ENCODE peak calls at places on chromosomes 4 and X, in nine cellular contexts. Z is pancreas, B is cardiac muscle cell, H is fibroblast of lung, Y is RWPE2, S is left lung, I is fibroblast of the aortic adventitia, C is ovary, T is neural progenitor cell. X is an unnamed sample.

GRCh38 chr4:64718091-64718490 is 308.8 kb upstream of the TECRL start:
- DNase-seq in Z (no peak), B (peak), H (no peak), Y (no peak), S (no peak), I (peak), C (no peak), T (peak), X (peak)

GRCh38 chr4:91330555-91331137 is 973.1 kb upstream of the GRID2 start:
- DNase-seq in Z (no peak), B (peak), H (no peak), Y (no peak), S (no peak), I (peak), C (no peak), T (no peak), X (peak)

GRCh38 chr4:7777017-7777710 is 162.5 kb downstream of the AFAP1 start:
- DNase-seq in Z (no peak), B (no peak), H (no peak), Y (peak), S (no peak), I (no peak), C (no peak), T (no peak), X (no peak)

GRCh38 chrX:13283968-13284914 is 35.6 kb downstream of the ATXN3L start:
- DNase-seq in Z (no peak), B (peak), H (no peak), Y (no peak), S (no peak), I (peak), C (no peak), T (peak), X (peak)

GRCh38 chr4:40311811-40312346 is 23.3 kb upstream of the CHRNA9 start:
- DNase-seq in Z (no peak), B (no peak), H (no peak), Y (no peak), S (no peak), I (no peak), C (no peak), T (no peak), X (no peak)

GRCh38 chrX:130030826-130031225 is 48.4 kb downstream of the BCORL1 start:
- DNase-seq in Z (no peak), B (no peak), H (no peak), Y (no peak), S (no peak), I (no peak), C (no peak), T (peak), X (no peak)

GRCh38 chrX:121106484-121107235 is 59.2 kb downstream of the GLUD2 start:
- DNase-seq in Z (no peak), B (no peak), H (no peak), Y (no peak), S (no peak), I (no peak), C (no peak), T (no peak), X (no peak)

GRCh38 chr4:102843938-102844337 is 16.6 kb upstream of the UBE2D3 start:
- DNase-seq in Z (no peak), B (no peak), H (no peak), Y (no peak), S (no peak), I (no peak), C (no peak), T (no peak), X (no peak)

GRCh38 chr4:87025614-87026041 is 90.8 kb downstream of the AFF1 start:
- DNase-seq in Z (no peak), B (no peak), H (no peak), Y (no peak), S (no peak), I (no peak), C (no peak), T (no peak), X (no peak)

GRCh38 chr4:118361192-118361591 is 8.4 kb upstream of the PRSS12 start:
- DNase-seq in Z (no peak), B (no peak), H (no peak), Y (no peak), S (no peak), I (no peak), C (no peak), T (no peak), X (no peak)

GRCh38 chr4:40484346-40484745 is 145.3 kb downstream of the RBM47 start:
- DNase-seq in Z (no peak), B (no peak), H (no peak), Y (no peak), S (no peak), I (no peak), C (no peak), T (no peak), X (no peak)

GRCh38 chr4:25807101-25807728 is 55.6 kb downstream of the SEL1L3 start:
- DNase-seq in Z (no peak), B (no peak), H (no peak), Y (no peak), S (no peak), I (no peak), C (no peak), T (no peak), X (no peak)

GRCh38 chr4:24105183-24106039 is 215.6 kb upstream of the PPARGC1A start:
- DNase-seq in Z (no peak), B (peak), H (peak), Y (no peak), S (no peak), I (peak), C (no peak), T (no peak), X (peak)

GRCh38 chr4:75892508-75892907 is 9.7 kb downstream of the PPEF2 start:
- DNase-seq in Z (no peak), B (no peak), H (no peak), Y (no peak), S (no peak), I (no peak), C (no peak), T (peak), X (no peak)

GRCh38 chr4:126223784-126224407 is 909.1 kb downstream of the FAT4 start:
- DNase-seq in Z (no peak), B (peak), H (peak), Y (no peak), S (no peak), I (peak), C (no peak), T (peak), X (peak)
- TF ChIP-seq CTCF in Z (peak), B (peak), H (peak), Y (peak), S (peak), I (peak), C (no peak), T (peak), X (peak)

DNA sequence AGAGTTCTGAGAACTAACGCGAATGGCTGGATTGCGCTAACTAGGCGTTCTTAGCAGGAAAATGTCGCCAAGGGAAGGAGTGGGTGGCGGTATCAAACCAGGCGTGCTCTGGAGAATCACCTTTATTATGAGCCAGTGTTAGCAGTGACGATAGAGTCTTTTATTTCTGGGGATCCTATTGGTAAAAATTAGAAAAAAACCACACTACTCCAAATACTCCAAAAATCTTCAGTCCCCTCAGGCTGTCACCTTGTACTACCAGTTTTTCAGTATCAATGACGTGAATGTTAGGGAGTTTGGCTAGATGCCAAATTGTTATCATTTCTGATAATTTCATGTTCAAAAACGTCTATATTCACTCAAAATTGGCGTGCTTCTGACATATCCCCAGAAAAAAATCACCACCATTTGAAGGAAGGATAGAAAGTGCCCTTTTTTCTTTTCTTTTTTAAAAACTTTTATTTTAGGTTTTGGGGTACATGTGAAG is 1.5 kb downstream of the UGT8 start:
- DNase-seq in Z (no peak), B (no peak), H (no peak), Y (no peak), S (no peak), I (no peak), C (no peak), T (peak), X (no peak)
- H3K4me3 ChIP-seq in Z (no peak), B (peak), H (peak), Y (no peak), S (peak), I (no peak), C (no peak), T (peak), X (no peak)

GRCh38 chrX:18401848-18402213 is 23.6 kb upstream of the CDKL5 start:
- DNase-seq in Z (no peak), B (no peak), H (no peak), Y (no peak), S (no peak), I (no peak), C (no peak), T (no peak), X (no peak)
- TF ChIP-seq CTCF in Z (no peak), B (no peak), H (no peak), Y (no peak), S (no peak), I (no peak), C (no peak), T (no peak), X (no peak)

GRCh38 chr4:133145758-133146157 is 3.3 kb upstream of the PCDH10 start:
- DNase-seq in Z (no peak), B (no peak), H (no peak), Y (no peak), S (no peak), I (no peak), C (no peak), T (no peak), X (no peak)
- H3K4me3 ChIP-seq in Z (no peak), B (peak), H (peak), Y (no peak), S (no peak), I (no peak), C (no peak), T (peak), X (peak)

GRCh38 chr4:150828159-150828558 is 186.9 kb downstream of the LRBA start:
- DNase-seq in Z (no peak), B (no peak), H (no peak), Y (no peak), S (no peak), I (no peak), C (no peak), T (no peak), X (no peak)
- TF ChIP-seq CTCF in Z (no peak), B (no peak), H (no peak), Y (no peak), S (no peak), I (no peak), C (no peak), T (no peak), X (no peak)

GRCh38 chr4:5887361-5888221 is 5.3 kb downstream of the CRMP1 start:
- DNase-seq in Z (no peak), B (no peak), H (peak), Y (no peak), S (peak), I (no peak), C (no peak), T (peak), X (no peak)

GRCh38 chr4:5890063-5890727 is 2.7 kb downstream of the CRMP1 start:
- DNase-seq in Z (no peak), B (no peak), H (peak), Y (no peak), S (peak), I (no peak), C (no peak), T (peak), X (no peak)

GRCh38 chr4:5888222-5888701 is 4.6 kb downstream of the CRMP1 start:
- DNase-seq in Z (no peak), B (no peak), H (no peak), Y (no peak), S (no peak), I (no peak), C (no peak), T (peak), X (no peak)

GRCh38 chr4:5887011-5887360 is 5.9 kb downstream of the CRMP1 start:
- DNase-seq in Z (no peak), B (no peak), H (no peak), Y (no peak), S (no peak), I (no peak), C (no peak), T (no peak), X (no peak)

GRCh38 chr4:5888706-5889696 is 3.9 kb downstream of the CRMP1 start:
- DNase-seq in Z (no peak), B (no peak), H (no peak), Y (no peak), S (no peak), I (no peak), C (no peak), T (no peak), X (no peak)
- H3K4me3 ChIP-seq in Z (no peak), B (peak), H (no peak), Y (no peak), S (peak), I (no peak), C (peak), T (peak), X (no peak)

GRCh38 chrX:8455600-8455999 is 9.0 kb upstream of the VCX3B start:
- DNase-seq in Z (no peak), B (peak), H (no peak), Y (no peak), S (no peak), I (no peak), C (no peak), T (no peak), X (peak)
- TF ChIP-seq CTCF in Z (no peak), B (peak), H (no peak), Y (peak), S (no peak), I (no peak), C (no peak), T (peak), X (no peak)

GRCh38 chr4:127708985-127709384 is 21.2 kb upstream of the SLC25A31 start:
- DNase-seq in Z (no peak), B (peak), H (peak), Y (peak), S (no peak), I (peak), C (peak), T (no peak), X (peak)
- H3K4me3 ChIP-seq in Z (no peak), B (no peak), H (peak), Y (no peak), S (no peak), I (no peak), C (no peak), T (no peak), X (no peak)

DNA sequence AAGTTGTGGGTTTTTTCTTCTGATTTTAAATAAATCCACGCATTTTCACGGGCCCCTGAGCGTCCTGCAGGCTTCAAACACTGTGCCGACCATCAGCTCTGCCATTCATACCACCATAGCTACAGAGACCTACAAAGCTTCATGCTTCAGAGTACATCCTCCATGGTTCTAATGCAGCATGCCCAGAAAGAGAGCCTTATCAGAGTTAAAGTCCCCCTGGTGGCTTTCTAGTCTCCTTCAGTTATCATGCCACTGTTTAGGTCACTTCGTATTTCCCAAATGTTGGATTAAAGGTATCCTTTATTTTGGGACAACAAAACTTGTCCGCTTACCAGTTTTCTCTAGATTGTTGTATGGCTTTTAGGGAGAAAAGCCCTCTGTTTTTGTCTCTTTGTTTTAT is 66.7 kb upstream of the VCX2 start:
- DNase-seq in Z (no peak), B (no peak), H (no peak), Y (no peak), S (no peak), I (no peak), C (no peak), T (peak), X (no peak)
- TF ChIP-seq CTCF in Z (no peak), B (no peak), H (no peak), Y (no peak), S (no peak), I (no peak), C (no peak), T (peak), X (no peak)